ENCODE peak calls at places on chromosomes 16 and 17, in nine cellular contexts. P is cardiac muscle cell; O is uterus; N is AG04450; U is CD8-positive, alpha-beta memory T cell; E is A549; T is PC-9; H is keratinocyte; R is tibial nerve. C is an unnamed sample.

GRCh38 chr16:15942901-15943690 is 6.3 kb upstream of the ABCC1 start:
- DNase-seq in P (no peak), E (no peak), U (no peak), R (no peak), N (no peak), H (no peak), T (no peak), O (no peak), C (no peak)

GRCh38 chr16:1553976-1554825 is 20.7 kb downstream of the TMEM204 start:
- DNase-seq in R (no peak), O (no peak), N (no peak), H (no peak), E (no peak), T (no peak), P (no peak), U (no peak), C (no peak)

GRCh38 chr17:69936996-69937395 is 138.0 kb upstream of the KCNJ16 start:
- DNase-seq in O (no peak), R (no peak), T (no peak), U (no peak), H (no peak), P (no peak), N (no peak), E (no peak), C (no peak)

GRCh38 chr17:48915459-48916282 is 7.5 kb downstream of the UBE2Z start:
- DNase-seq in E (peak; percentile 62), U (no peak), N (peak; percentile 55), H (peak; percentile 85), P (no peak), T (peak; percentile 28), O (no peak), R (peak; percentile 8), C (no peak)

GRCh38 chr16:4064950-4065352 is 51.3 kb downstream of the ADCY9 start:
- DNase-seq in H (no peak), R (no peak), N (no peak), U (peak; percentile 57), T (no peak), E (no peak), P (no peak), O (no peak), C (no peak)

GRCh38 chr16:82067810-82068325 is 32.8 kb downstream of the HSD17B2 start:
- DNase-seq in O (no peak), E (no peak), T (no peak), N (no peak), U (no peak), H (no peak), P (no peak), R (no peak), C (no peak)

GRCh38 chr17:14289162-14289561 is 11.7 kb upstream of the HS3ST3B1 start:
- DNase-seq in P (no peak), H (no peak), O (no peak), R (no peak), E (no peak), T (no peak), N (no peak), U (no peak), C (no peak)

GRCh38 chr16:50372611-50373344 is 4.0 kb upstream of the BRD7 start:
- DNase-seq in N (no peak), H (no peak), O (no peak), U (no peak), P (peak; percentile 49), R (no peak), E (no peak), T (no peak), C (peak; percentile 65)

GRCh38 chr16:24850289-24850931 is 4.6 kb downstream of the SLC5A11 start:
- DNase-seq in R (no peak), N (no peak), P (no peak), O (no peak), T (no peak), E (no peak), U (no peak), H (no peak), C (no peak)

GRCh38 chr16:48172682-48173081 is 16.9 kb upstream of the ABCC12 start:
- DNase-seq in R (no peak), P (no peak), N (no peak), T (no peak), E (no peak), O (no peak), U (no peak), H (no peak), C (no peak)

GRCh38 chr16:75433732-75434413 is 570 bp upstream of the CFDP1 start:
- DNase-seq in E (peak; percentile 69), N (peak; percentile 92), O (peak; percentile 85), R (peak; percentile 73), H (peak; percentile 36), P (peak; percentile 72), U (peak; percentile 87), T (peak; percentile 69), C (peak; percentile 64)

GRCh38 chr16:57601801-57602478 is 26.5 kb upstream of the ADGRG1 start:
- DNase-seq in U (peak; percentile 85), O (no peak), P (no peak), N (no peak), E (no peak), H (no peak), T (no peak), R (no peak), C (peak; percentile 15)

DNA sequence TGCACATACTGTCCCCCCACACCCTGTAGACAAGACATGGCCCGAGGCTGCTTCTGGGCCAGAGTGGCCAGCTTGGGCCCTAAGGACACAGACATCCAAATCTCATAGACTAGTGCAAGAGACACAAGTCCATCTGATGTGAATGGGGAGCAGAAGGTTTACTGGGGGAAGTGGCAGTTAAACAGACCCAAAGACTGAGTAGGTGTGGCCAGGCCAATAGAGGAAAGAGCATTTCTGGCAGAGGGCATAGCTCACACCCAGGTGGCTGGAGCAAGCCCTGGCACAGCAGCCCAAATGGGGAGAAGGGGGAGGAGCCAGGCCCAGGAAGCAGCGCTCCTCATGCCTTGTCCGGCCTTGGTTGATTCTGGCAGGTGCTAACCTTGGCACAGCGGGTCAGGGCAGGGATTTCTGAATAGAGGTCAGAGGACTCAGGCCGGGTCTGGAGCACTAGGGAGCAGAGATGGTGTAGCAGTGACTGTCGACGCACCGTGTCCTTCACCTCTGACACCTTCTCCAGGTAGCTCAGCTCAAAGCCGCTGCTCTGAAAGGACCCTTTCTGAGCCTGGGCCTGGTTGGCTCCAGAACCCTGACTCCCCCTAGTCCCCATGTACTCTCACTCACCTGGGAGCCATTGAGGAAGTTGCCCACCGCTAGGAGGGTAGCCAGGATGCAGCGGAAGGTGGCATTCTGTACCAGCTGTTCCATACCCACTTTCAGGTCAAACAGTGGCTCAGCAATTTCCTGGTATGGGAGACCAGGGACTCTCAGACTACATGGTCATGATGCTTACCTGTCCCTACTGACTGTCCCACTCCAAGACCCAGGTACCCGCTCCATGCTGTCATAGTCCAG is 4.1 kb downstream of the TMEM208 start:
- DNase-seq in U (no peak), N (no peak), T (no peak), R (no peak), H (no peak), E (no peak), P (no peak), O (no peak), C (no peak)
- H3K27ac ChIP-seq in U (no peak overlapping the region), N (no peak overlapping the region), T (no peak overlapping the region), R (no peak overlapping the region), H (no peak overlapping the region), E (no peak overlapping the region), P (no peak overlapping the region), O (no peak overlapping the region), C (no peak overlapping the region)

DNA sequence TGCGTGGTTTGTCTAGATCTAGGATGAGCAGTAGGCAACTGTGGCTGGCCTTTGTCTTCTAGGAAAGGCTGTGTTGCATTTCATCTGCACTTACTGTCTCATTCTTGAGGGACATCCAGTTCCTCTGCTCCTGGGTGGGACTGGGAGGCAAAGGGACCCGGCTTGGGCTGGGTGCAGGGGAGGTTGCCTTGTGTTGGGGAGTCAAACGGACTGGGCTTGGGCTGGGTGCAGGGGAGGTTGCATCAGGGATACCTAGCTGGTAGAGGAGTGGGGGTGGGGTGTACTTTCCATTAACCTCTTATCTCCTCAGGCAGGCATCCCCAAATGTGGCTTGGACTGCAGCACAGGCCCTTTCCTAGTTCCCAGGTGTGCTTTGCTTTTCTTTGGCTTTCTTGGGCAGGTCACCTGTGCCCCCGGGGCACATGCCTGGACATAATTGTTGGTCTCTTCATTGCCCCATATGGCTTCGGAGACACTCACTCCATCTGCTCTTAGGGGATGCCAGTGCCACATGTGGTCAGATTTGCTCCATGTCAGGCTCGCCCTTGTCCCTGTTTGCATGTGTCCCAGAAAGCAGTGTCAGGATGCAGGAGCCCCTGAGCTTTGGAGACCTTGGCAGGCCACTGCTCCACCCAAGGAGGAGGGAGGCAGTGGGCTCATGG is 1682.9 kb downstream of the TP53TG3F start:
- DNase-seq in N (no peak), U (no peak), H (no peak), R (no peak), P (no peak), E (no peak), T (no peak), O (no peak), C (no peak)
- H3K9me3 ChIP-seq in N (peaks cover 83% of the 10 kb centered on the region), U (no peaks in the 10 kb centered on the region), H (peaks cover 6% of the 10 kb centered on the region), R (no peaks in the 10 kb centered on the region), P (no peaks in the 10 kb centered on the region), E (peaks cover 5% of the 10 kb centered on the region), T (no peaks in the 10 kb centered on the region), O (no peaks in the 10 kb centered on the region), C (no peaks in the 10 kb centered on the region)

GRCh38 chr16:21104124-21104860 is 46.4 kb downstream of the DNAH3 start:
- DNase-seq in N (no peak), P (no peak), R (no peak), E (no peak), H (no peak), T (no peak), O (no peak), U (no peak), C (no peak)
- H3K27ac ChIP-seq in N (no peak overlapping the region), P (no peak overlapping the region), R (no peak overlapping the region), E (no peak overlapping the region), H (no peak overlapping the region), T (no peak overlapping the region), O (no peak overlapping the region), U (no peak overlapping the region), C (no peak overlapping the region)

GRCh38 chr17:75325827-75326586 is 36.8 kb upstream of the SLC25A19 start:
- DNase-seq in P (no peak), O (no peak), R (no peak), E (no peak), T (no peak), H (no peak), N (no peak), U (no peak), C (no peak)

GRCh38 chr17:75323043-75323591 is 33.9 kb upstream of the SLC25A19 start:
- DNase-seq in O (peak; percentile 89), T (peak; percentile 77), P (peak; percentile 91), H (peak; percentile 60), U (peak; percentile 91), E (peak; percentile 83), N (peak; percentile 69), R (peak; percentile 97), C (peak; percentile 84)

GRCh38 chr17:75325348-75325747 is 36.1 kb upstream of the SLC25A19 start:
- DNase-seq in N (no peak), P (no peak), O (no peak), E (no peak), T (no peak), R (no peak), U (no peak), H (no peak), C (no peak)

GRCh38 chr17:75327757-75328156 is 38.5 kb upstream of the SLC25A19 start:
- DNase-seq in O (no peak), N (no peak), U (no peak), R (no peak), E (no peak), H (no peak), P (no peak), T (no peak), C (no peak)

DNA sequence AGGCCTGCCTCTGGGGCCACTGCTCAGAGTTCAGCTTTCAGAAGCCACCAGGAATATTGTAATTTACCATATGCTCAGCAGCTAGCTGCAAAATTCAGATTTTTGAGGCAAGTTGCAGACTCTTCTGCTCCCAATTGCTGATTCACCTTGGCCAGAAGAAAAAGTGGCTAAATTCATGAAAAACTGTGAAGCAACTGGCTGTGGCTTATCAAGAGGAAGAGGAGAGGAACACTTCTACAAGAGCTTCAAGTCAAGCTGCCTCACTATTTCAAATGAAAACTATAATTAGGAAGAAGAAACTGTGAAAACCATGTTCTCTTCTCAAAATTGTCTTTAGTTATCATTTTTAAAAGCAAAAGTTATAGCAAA is 37.3 kb upstream of the SLC25A19 start:
- DNase-seq in E (no peak), H (no peak), U (no peak), O (no peak), R (no peak), P (no peak), N (no peak), T (no peak), C (no peak)
- H3K9me3 ChIP-seq in E (no peaks in the 10 kb centered on the region), H (no peaks in the 10 kb centered on the region), U (no peaks in the 10 kb centered on the region), O (no peaks in the 10 kb centered on the region), R (no peaks in the 10 kb centered on the region), P (no peaks in the 10 kb centered on the region), N (no peaks in the 10 kb centered on the region), T (no peaks in the 10 kb centered on the region), C (no peaks in the 10 kb centered on the region)